ENCODE peak calls at places on chromosomes 2 and 18, in four cellular contexts. J, B, I and F are unnamed samples.

GRCh38 chr18:10010611-10011015 is 96.8 kb downstream of the VAPA start:
- DNase-seq in J (no peak), B (no peak), I (no peak), F (no peak)

GRCh38 chr2:105460048-105460732 is 61.3 kb upstream of the FHL2 start:
- DNase-seq in J (no peak), B (no peak), I (no peak), F (no peak)

GRCh38 chr2:10655841-10656225 is 33.9 kb downstream of the NOL10 start:
- DNase-seq in J (no peak), B (no peak), I (no peak), F (no peak)

GRCh38 chr2:47272031-47272864 is 117.1 kb upstream of the STPG4 start:
- DNase-seq in J (no peak), B (peak), I (peak), F (peak)

GRCh38 chr2:223108376-223109100 is 56.5 kb downstream of the KCNE4 start:
- DNase-seq in J (no peak), B (peak), I (no peak), F (no peak)

GRCh38 chr2:201580486-201580885 is 62.8 kb downstream of the TMEM237 start:
- DNase-seq in J (no peak), B (peak), I (no peak), F (no peak)

GRCh38 chr2:136715146-136715545 is 50.2 kb upstream of the THSD7B start:
- DNase-seq in J (no peak), B (no peak), I (no peak), F (no peak)

GRCh38 chr2:3428577-3428976 is 49.1 kb downstream of the TRAPPC12 start:
- DNase-seq in J (no peak), B (no peak), I (no peak), F (no peak)

GRCh38 chr2:40439473-40439872 is 12.4 kb downstream of the SLC8A1 start:
- DNase-seq in J (no peak), B (no peak), I (no peak), F (no peak)

GRCh38 chr2:168685619-168686453 is 116.6 kb upstream of the NOSTRIN start:
- DNase-seq in J (no peak), B (peak), I (peak), F (no peak)

GRCh38 chr2:230356084-230356483 is 29.1 kb downstream of the SP140L start:
- DNase-seq in J (no peak), B (no peak), I (no peak), F (no peak)

GRCh38 chr2:230362030-230362691 is 35.2 kb downstream of the SP140L start:
- DNase-seq in J (no peak), B (no peak), I (no peak), F (no peak)

GRCh38 chr2:230358305-230358704 is 31.3 kb downstream of the SP140L start:
- DNase-seq in J (no peak), B (no peak), I (no peak), F (no peak)

DNA sequence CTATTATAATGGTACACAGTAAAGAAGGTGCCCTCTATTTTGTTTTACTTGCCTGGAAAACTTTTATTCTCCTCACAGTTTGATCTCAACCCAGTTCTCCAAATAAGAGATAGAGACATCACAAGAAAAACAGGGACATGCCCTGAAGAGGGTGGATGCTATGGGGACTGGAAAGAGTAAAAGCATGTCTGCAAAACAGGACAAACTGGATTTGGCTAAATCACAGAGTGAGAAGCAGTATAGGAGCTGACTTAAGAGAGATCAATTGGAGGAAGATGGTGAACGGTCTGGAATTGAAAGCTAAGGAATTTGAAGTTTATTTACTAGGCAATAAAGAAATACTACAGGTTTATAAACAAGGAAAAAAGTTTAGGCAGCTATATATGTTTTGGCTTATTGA is 33.0 kb downstream of the SP140L start:
- DNase-seq in J (no peak), B (no peak), I (no peak), F (no peak)
- TF ChIP-seq SPI1 in J (no peak), B (no peak), I (no peak), F (no peak)

DNA sequence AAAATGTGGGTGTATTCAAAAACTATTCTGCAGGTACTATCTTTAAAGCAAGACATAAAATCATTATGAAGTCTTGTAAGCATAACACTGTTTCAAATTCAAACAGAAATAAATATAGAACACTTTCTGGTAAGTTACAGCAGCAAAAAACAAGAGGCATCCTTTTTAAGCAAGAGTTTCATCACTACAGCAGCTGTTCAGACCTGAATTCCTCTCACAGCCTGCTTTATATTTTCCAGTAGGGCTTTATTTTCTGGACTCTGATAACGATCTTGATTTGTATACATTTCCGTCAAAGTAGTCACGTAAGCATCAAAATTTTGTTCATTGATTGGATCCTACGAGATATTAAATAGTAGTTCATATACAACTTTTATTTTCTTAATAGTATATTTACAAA is 47.4 kb upstream of the PXDN start:
- DNase-seq in J (no peak), B (no peak), I (no peak), F (no peak)
- TF ChIP-seq SPI1 in J (no peak), B (no peak), I (no peak), F (no peak)

GRCh38 chr2:189506514-189506976 is 65.3 kb downstream of the WDR75 start:
- DNase-seq in J (no peak), B (peak), I (peak), F (no peak)
- TF ChIP-seq SPI1 in J (no peak), B (no peak), I (peak), F (no peak)

GRCh38 chr2:231127936-231128335 is 3.1 kb upstream of the HTR2B start:
- DNase-seq in J (no peak), B (no peak), I (no peak), F (no peak)
- TF ChIP-seq SPI1 in J (no peak), B (no peak), I (no peak), F (no peak)

GRCh38 chr18:37176307-37176934 is 347.5 kb downstream of the KIAA1328 start:
- DNase-seq in J (no peak), B (no peak), I (no peak), F (no peak)
- TF ChIP-seq SPI1 in J (no peak), B (no peak), I (no peak), F (no peak)